ENCODE peak calls at places on chromosomes 12 and 14, in six cellular contexts. One of them, this sample, is unnamed.

GRCh38 chr14:52266782-52267181 is 716 bp upstream of the PTGDR start:
- DNase-seq in neural progenitor cell: no peak
- DNase-seq in esophagus squamous epithelium: no peak
- DNase-seq in PC-3: no peak
- DNase-seq in cardiac fibroblast: peak; percentile 37
- DNase-seq in mammary epithelial cell: peak; percentile 30
- DNase-seq in this sample: peak; percentile 16

GRCh38 chr12:40921563-40922163 is 229.4 kb downstream of the CNTN1 start:
- DNase-seq in cardiac fibroblast: peak; percentile 26
- DNase-seq in neural progenitor cell: peak; percentile 33
- DNase-seq in PC-3: peak; percentile 60
- DNase-seq in mammary epithelial cell: no peak
- DNase-seq in esophagus squamous epithelium: no peak
- DNase-seq in this sample: peak; percentile 26

GRCh38 chr12:57474430-57474829 is 5.2 kb downstream of the ARHGAP9 start:
- DNase-seq in mammary epithelial cell: no peak
- DNase-seq in esophagus squamous epithelium: no peak
- DNase-seq in PC-3: no peak
- DNase-seq in cardiac fibroblast: no peak
- DNase-seq in neural progenitor cell: no peak
- DNase-seq in this sample: no peak

GRCh38 chr14:77524536-77524935 is 25.9 kb upstream of the ISM2 start:
- DNase-seq in neural progenitor cell: no peak
- DNase-seq in mammary epithelial cell: no peak
- DNase-seq in PC-3: no peak
- DNase-seq in esophagus squamous epithelium: no peak
- DNase-seq in cardiac fibroblast: no peak
- DNase-seq in this sample: no peak

GRCh38 chr12:85277900-85278597 is 2.0 kb upstream of the ALX1 start:
- DNase-seq in cardiac fibroblast: no peak
- DNase-seq in neural progenitor cell: peak; percentile 35
- DNase-seq in esophagus squamous epithelium: no peak
- DNase-seq in PC-3: no peak
- DNase-seq in mammary epithelial cell: no peak
- DNase-seq in this sample: no peak

GRCh38 chr14:88266474-88266873 is 56.6 kb downstream of the KCNK10 start:
- DNase-seq in cardiac fibroblast: no peak
- DNase-seq in esophagus squamous epithelium: no peak
- DNase-seq in PC-3: no peak
- DNase-seq in neural progenitor cell: no peak
- DNase-seq in mammary epithelial cell: no peak
- DNase-seq in this sample: no peak

GRCh38 chr14:89493406-89493805 is 76.4 kb upstream of the FOXN3 start:
- DNase-seq in cardiac fibroblast: no peak
- DNase-seq in mammary epithelial cell: no peak
- DNase-seq in esophagus squamous epithelium: no peak
- DNase-seq in PC-3: no peak
- DNase-seq in neural progenitor cell: no peak
- DNase-seq in this sample: no peak

GRCh38 chr14:74502236-74503019 is 8.9 kb downstream of the ISCA2 start:
- DNase-seq in neural progenitor cell: peak; percentile 69
- DNase-seq in esophagus squamous epithelium: no peak
- DNase-seq in cardiac fibroblast: peak; percentile 64
- DNase-seq in PC-3: peak; percentile 70
- DNase-seq in mammary epithelial cell: peak; percentile 44
- DNase-seq in this sample: peak; percentile 42

GRCh38 chr12:107684990-107685359 is 624 bp upstream of the PWP1 start:
- DNase-seq in mammary epithelial cell: peak; percentile 11
- DNase-seq in neural progenitor cell: peak; percentile 36
- DNase-seq in cardiac fibroblast: peak; percentile 35
- DNase-seq in esophagus squamous epithelium: no peak
- DNase-seq in PC-3: peak; percentile 8
- DNase-seq in this sample: peak; percentile 23

GRCh38 chr12:52370906-52371608 is 3.8 kb upstream of the KRT85 start:
- DNase-seq in mammary epithelial cell: no peak
- DNase-seq in esophagus squamous epithelium: no peak
- DNase-seq in cardiac fibroblast: peak; percentile 87
- DNase-seq in neural progenitor cell: peak; percentile 25
- DNase-seq in PC-3: no peak
- DNase-seq in this sample: no peak

GRCh38 chr14:78598046-78598652 is 428.0 kb downstream of the NRXN3 start:
- DNase-seq in PC-3: peak; percentile 74
- DNase-seq in mammary epithelial cell: peak; percentile 16
- DNase-seq in neural progenitor cell: peak; percentile 88
- DNase-seq in esophagus squamous epithelium: no peak
- DNase-seq in cardiac fibroblast: peak; percentile 63
- DNase-seq in this sample: peak; percentile 52

GRCh38 chr12:109529618-109530300 is 43.5 kb downstream of the MMAB start:
- DNase-seq in PC-3: no peak
- DNase-seq in esophagus squamous epithelium: no peak
- DNase-seq in neural progenitor cell: peak; percentile 57
- DNase-seq in mammary epithelial cell: no peak
- DNase-seq in cardiac fibroblast: no peak
- DNase-seq in this sample: no peak

GRCh38 chr12:116599285-116600122 is 40.3 kb downstream of the MAP1LC3B2 start:
- DNase-seq in mammary epithelial cell: peak; percentile 27
- DNase-seq in cardiac fibroblast: peak; percentile 91
- DNase-seq in esophagus squamous epithelium: peak; percentile 10
- DNase-seq in PC-3: peak; percentile 91
- DNase-seq in neural progenitor cell: peak; percentile 86
- DNase-seq in this sample: peak; percentile 57

GRCh38 chr14:72679591-72680151 is 214.2 kb downstream of the DPF3 start:
- DNase-seq in cardiac fibroblast: no peak
- DNase-seq in PC-3: no peak
- DNase-seq in mammary epithelial cell: no peak
- DNase-seq in neural progenitor cell: peak; percentile 74
- DNase-seq in esophagus squamous epithelium: no peak
- DNase-seq in this sample: no peak

GRCh38 chr12:107622005-107622404 is 63.6 kb upstream of the PWP1 start:
- DNase-seq in mammary epithelial cell: no peak
- DNase-seq in cardiac fibroblast: peak; percentile 2
- DNase-seq in esophagus squamous epithelium: no peak
- DNase-seq in neural progenitor cell: peak; percentile 54
- DNase-seq in PC-3: peak; percentile 49
- DNase-seq in this sample: peak; percentile 25

GRCh38 chr14:70640938-70641547 is 673 bp upstream of the TTC9 start:
- DNase-seq in PC-3: peak; percentile 69
- DNase-seq in neural progenitor cell: no peak
- DNase-seq in mammary epithelial cell: peak; percentile 64
- DNase-seq in esophagus squamous epithelium: no peak
- DNase-seq in cardiac fibroblast: no peak
- DNase-seq in this sample: peak; percentile 40

GRCh38 chr12:6888360-6888759 is 15.3 kb upstream of the SPSB2 start:
- DNase-seq in neural progenitor cell: no peak
- DNase-seq in esophagus squamous epithelium: no peak
- DNase-seq in cardiac fibroblast: no peak
- DNase-seq in mammary epithelial cell: no peak
- DNase-seq in PC-3: no peak
- DNase-seq in this sample: no peak

GRCh38 chr14:78319411-78319810 is 149.2 kb downstream of the NRXN3 start:
- DNase-seq in neural progenitor cell: no peak
- DNase-seq in cardiac fibroblast: no peak
- DNase-seq in esophagus squamous epithelium: no peak
- DNase-seq in PC-3: no peak
- DNase-seq in mammary epithelial cell: no peak
- DNase-seq in this sample: no peak

GRCh38 chr12:42935756-42936155 is 346.2 kb upstream of the PRICKLE1 start:
- DNase-seq in neural progenitor cell: no peak
- DNase-seq in esophagus squamous epithelium: no peak
- DNase-seq in cardiac fibroblast: no peak
- DNase-seq in mammary epithelial cell: peak; percentile 69
- DNase-seq in PC-3: peak; percentile 92
- DNase-seq in this sample: peak; percentile 38

GRCh38 chr12:43969882-43970281 is 134.0 kb downstream of the TMEM117 start:
- DNase-seq in mammary epithelial cell: peak; percentile 87
- DNase-seq in esophagus squamous epithelium: no peak
- DNase-seq in PC-3: peak; percentile 75
- DNase-seq in cardiac fibroblast: peak; percentile 26
- DNase-seq in neural progenitor cell: no peak
- DNase-seq in this sample: peak; percentile 67

GRCh38 chr12:39605996-39606395 is 13.6 kb downstream of the ABCD2 start:
- DNase-seq in PC-3: peak; percentile 75
- DNase-seq in mammary epithelial cell: peak; percentile 62
- DNase-seq in esophagus squamous epithelium: no peak
- DNase-seq in cardiac fibroblast: peak; percentile 26
- DNase-seq in neural progenitor cell: no peak
- DNase-seq in this sample: peak; percentile 74

GRCh38 chr14:105475269-105475915 is 771 bp downstream of the CRIP2 start:
- DNase-seq in cardiac fibroblast: no peak
- DNase-seq in mammary epithelial cell: peak; percentile 57
- DNase-seq in neural progenitor cell: peak; percentile 43
- DNase-seq in PC-3: peak; percentile 58
- DNase-seq in esophagus squamous epithelium: no peak
- DNase-seq in this sample: peak; percentile 66

GRCh38 chr12:123937707-123938600 is 34.7 kb downstream of the CCDC92 start:
- DNase-seq in cardiac fibroblast: no peak
- DNase-seq in esophagus squamous epithelium: no peak
- DNase-seq in neural progenitor cell: no peak
- DNase-seq in mammary epithelial cell: no peak
- DNase-seq in PC-3: no peak
- DNase-seq in this sample: no peak

GRCh38 chr12:91178139-91178561 is 4.5 kb downstream of the DCN start:
- DNase-seq in mammary epithelial cell: peak; percentile 6
- DNase-seq in neural progenitor cell: no peak
- DNase-seq in esophagus squamous epithelium: no peak
- DNase-seq in cardiac fibroblast: peak; percentile 73
- DNase-seq in PC-3: peak; percentile 44
- DNase-seq in this sample: peak; percentile 44
- TF ChIP-seq CTCF in mammary epithelial cell: peak; percentile 35
- TF ChIP-seq CTCF in neural progenitor cell: peak; percentile 60
- TF ChIP-seq CTCF in esophagus squamous epithelium: peak; percentile 40
- TF ChIP-seq CTCF in cardiac fibroblast: peak; percentile 51
- TF ChIP-seq CTCF in PC-3: peak; percentile 72
- TF ChIP-seq CTCF in this sample: peak; percentile 44

GRCh38 chr12:87382959-87383591 is 646.1 kb downstream of the C12orf50 start:
- DNase-seq in PC-3: no peak
- DNase-seq in cardiac fibroblast: peak; percentile 4
- DNase-seq in esophagus squamous epithelium: no peak
- DNase-seq in mammary epithelial cell: no peak
- DNase-seq in neural progenitor cell: no peak
- DNase-seq in this sample: no peak
- TF ChIP-seq CTCF in PC-3: no peak
- TF ChIP-seq CTCF in cardiac fibroblast: no peak
- TF ChIP-seq CTCF in esophagus squamous epithelium: no peak
- TF ChIP-seq CTCF in mammary epithelial cell: no peak
- TF ChIP-seq CTCF in neural progenitor cell: no peak
- TF ChIP-seq CTCF in this sample: no peak

GRCh38 chr14:80364274-80364673 is 153.0 kb upstream of the DIO2 start:
- DNase-seq in esophagus squamous epithelium: no peak
- DNase-seq in mammary epithelial cell: no peak
- DNase-seq in cardiac fibroblast: peak; percentile 51
- DNase-seq in neural progenitor cell: peak; percentile 43
- DNase-seq in PC-3: peak; percentile 53
- DNase-seq in this sample: peak; percentile 34
- TF ChIP-seq CTCF in esophagus squamous epithelium: no peak
- TF ChIP-seq CTCF in mammary epithelial cell: peak; percentile 31
- TF ChIP-seq CTCF in cardiac fibroblast: peak; percentile 38
- TF ChIP-seq CTCF in neural progenitor cell: peak; percentile 67
- TF ChIP-seq CTCF in PC-3: peak; percentile 77
- TF ChIP-seq CTCF in this sample: no peak

GRCh38 chr12:12985817-12986408 is 14.2 kb downstream of the HEBP1 start:
- DNase-seq in cardiac fibroblast: peak; percentile 45
- DNase-seq in PC-3: peak; percentile 47
- DNase-seq in mammary epithelial cell: no peak
- DNase-seq in neural progenitor cell: peak; percentile 56
- DNase-seq in esophagus squamous epithelium: no peak
- DNase-seq in this sample: peak; percentile 55
- TF ChIP-seq CTCF in cardiac fibroblast: peak; percentile 69
- TF ChIP-seq CTCF in PC-3: peak; percentile 62
- TF ChIP-seq CTCF in mammary epithelial cell: peak; percentile 60
- TF ChIP-seq CTCF in neural progenitor cell: peak; percentile 69
- TF ChIP-seq CTCF in esophagus squamous epithelium: peak; percentile 42
- TF ChIP-seq CTCF in this sample: peak; percentile 30

GRCh38 chr12:128259556-128260070 is 7.4 kb upstream of the TMEM132C start:
- DNase-seq in neural progenitor cell: peak; percentile 82
- DNase-seq in cardiac fibroblast: peak; percentile 31
- DNase-seq in esophagus squamous epithelium: no peak
- DNase-seq in mammary epithelial cell: no peak
- DNase-seq in PC-3: peak; percentile 47
- DNase-seq in this sample: no peak
- TF ChIP-seq CTCF in neural progenitor cell: peak; percentile 96
- TF ChIP-seq CTCF in cardiac fibroblast: peak; percentile 31
- TF ChIP-seq CTCF in esophagus squamous epithelium: peak; percentile 46
- TF ChIP-seq CTCF in mammary epithelial cell: peak; percentile 24
- TF ChIP-seq CTCF in PC-3: peak; percentile 88
- TF ChIP-seq CTCF in this sample: no peak

GRCh38 chr14:34873591-34874385 is 1.4 kb downstream of the BAZ1A start:
- DNase-seq in mammary epithelial cell: peak; percentile 81
- DNase-seq in cardiac fibroblast: peak; percentile 71
- DNase-seq in PC-3: peak; percentile 83
- DNase-seq in neural progenitor cell: peak; percentile 79
- DNase-seq in esophagus squamous epithelium: peak; percentile 47
- DNase-seq in this sample: peak; percentile 86

GRCh38 chr14:34874386-34875030 is 652 bp downstream of the BAZ1A start:
- DNase-seq in esophagus squamous epithelium: no peak
- DNase-seq in cardiac fibroblast: peak; percentile 57
- DNase-seq in PC-3: peak; percentile 48
- DNase-seq in neural progenitor cell: peak; percentile 88
- DNase-seq in mammary epithelial cell: peak; percentile 49
- DNase-seq in this sample: peak; percentile 58

GRCh38 chr14:34872822-34873590 is 2.2 kb downstream of the BAZ1A start:
- DNase-seq in esophagus squamous epithelium: no peak
- DNase-seq in neural progenitor cell: peak; percentile 5
- DNase-seq in cardiac fibroblast: peak; percentile 57
- DNase-seq in PC-3: no peak
- DNase-seq in mammary epithelial cell: peak; percentile 79
- DNase-seq in this sample: peak; percentile 73

GRCh38 chr14:34875031-34875922 is at the start of gene BAZ1A:
- DNase-seq in mammary epithelial cell: peak; percentile 93
- DNase-seq in esophagus squamous epithelium: no peak
- DNase-seq in PC-3: peak; percentile 93
- DNase-seq in cardiac fibroblast: peak; percentile 91
- DNase-seq in neural progenitor cell: peak; percentile 78
- DNase-seq in this sample: peak; percentile 94
- TF ChIP-seq CTCF in mammary epithelial cell: no peak
- TF ChIP-seq CTCF in esophagus squamous epithelium: no peak
- TF ChIP-seq CTCF in PC-3: no peak
- TF ChIP-seq CTCF in cardiac fibroblast: no peak
- TF ChIP-seq CTCF in neural progenitor cell: no peak
- TF ChIP-seq CTCF in this sample: no peak

DNA sequence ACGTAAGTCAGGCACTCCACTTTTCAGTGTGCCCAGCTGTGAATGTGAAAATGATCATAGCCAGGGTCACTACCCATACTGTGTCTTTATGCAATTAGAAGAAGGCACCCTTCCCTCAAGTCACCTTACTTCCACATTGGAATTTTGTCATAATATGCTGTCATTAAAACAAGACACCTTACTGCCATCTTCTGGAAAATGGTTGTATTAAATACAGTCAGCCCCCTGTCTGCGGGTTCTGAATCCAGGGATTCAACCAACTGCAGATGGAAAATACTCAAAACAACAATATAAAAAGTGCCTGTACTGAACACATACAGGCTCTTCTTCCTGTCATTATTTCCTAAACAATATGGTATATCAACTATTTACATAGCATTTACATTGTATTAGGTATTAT is 70.2 kb upstream of the TBX5 start:
- DNase-seq in mammary epithelial cell: peak; percentile 1
- DNase-seq in cardiac fibroblast: peak; percentile 68
- DNase-seq in PC-3: peak; percentile 62
- DNase-seq in neural progenitor cell: peak; percentile 37
- DNase-seq in esophagus squamous epithelium: no peak
- DNase-seq in this sample: peak; percentile 36
- TF ChIP-seq CTCF in mammary epithelial cell: peak; percentile 17
- TF ChIP-seq CTCF in cardiac fibroblast: peak; percentile 41
- TF ChIP-seq CTCF in PC-3: peak; percentile 74
- TF ChIP-seq CTCF in neural progenitor cell: peak; percentile 48
- TF ChIP-seq CTCF in esophagus squamous epithelium: peak; percentile 26
- TF ChIP-seq CTCF in this sample: peak; percentile 46

This sample was measured in MCF 10A.